ENCODE peak calls at places on chromosomes 6 and 20, in ten cellular contexts. S, H, O, P, U, W, E, D, Z and L are unnamed samples.

GRCh38 chr6:156798091-156798735 is 21.0 kb downstream of the ARID1B start:
- DNase-seq in H (no peak), O (no peak), E (no peak), Z (no peak), P (no peak), D (no peak), U (no peak), W (no peak), S (no peak), L (no peak)

GRCh38 chr20:17654649-17655285 is 27.3 kb downstream of the RRBP1 start:
- DNase-seq in E (no peak), H (peak; percentile 72), W (no peak), U (peak; percentile 71), S (no peak), P (peak; percentile 64), Z (no peak), O (no peak), D (peak; percentile 10), L (no peak)

GRCh38 chr20:50359607-50360217 is 150.5 kb upstream of the PTPN1 start:
- DNase-seq in W (no peak), H (no peak), S (no peak), U (no peak), D (no peak), P (no peak), Z (no peak), E (no peak), O (no peak), L (no peak)

GRCh38 chr6:144279484-144280150 is 5.5 kb upstream of the UTRN start:
- DNase-seq in W (no peak), P (no peak), D (no peak), S (no peak), O (no peak), E (no peak), U (no peak), H (no peak), Z (no peak), L (no peak)

GRCh38 chr6:17930321-17930993 is 57.0 kb downstream of the KIF13A start:
- DNase-seq in P (peak; percentile 23), Z (no peak), D (no peak), H (no peak), U (no peak), W (no peak), O (no peak), S (no peak), E (no peak), L (no peak)

GRCh38 chr20:32508775-32509119 is 76.4 kb downstream of the NOL4L start:
- DNase-seq in W (no peak), D (no peak), H (no peak), P (no peak), U (no peak), E (no peak), O (no peak), S (no peak), Z (no peak), L (no peak)

GRCh38 chr6:42974919-42975505 is 4.0 kb downstream of the PEX6 start:
- DNase-seq in W (no peak), H (no peak), E (no peak), U (no peak), P (no peak), Z (no peak), S (no peak), O (no peak), D (no peak), L (no peak)

GRCh38 chr6:55175778-55176084 is 1.4 kb downstream of the HCRTR2 start:
- DNase-seq in H (no peak), Z (no peak), U (no peak), W (no peak), P (no peak), E (no peak), D (no peak), S (no peak), O (no peak), L (no peak)

GRCh38 chr20:13501500-13501899 is 137.2 kb downstream of the TASP1 start:
- DNase-seq in D (no peak), W (no peak), E (no peak), H (no peak), S (no peak), P (no peak), Z (no peak), O (no peak), U (no peak), L (no peak)

GRCh38 chr6:115551510-115551909 is 509.2 kb downstream of the FRK start:
- DNase-seq in P (no peak), E (no peak), Z (peak; percentile 59), S (no peak), W (no peak), H (no peak), U (no peak), D (no peak), O (no peak), L (no peak)